ENCODE peak calls at places on chromosomes 5 and 9, in nine cellular contexts. One of them, this sample, is unnamed.
A peak's percentile ranks its signal among the peaks of the same experiment; 100 is the strongest.

GRCh38 chr5:67409342-67409741 is 212.7 kb upstream of the CD180 start:
- DNase-seq in AG04450: no peak
- DNase-seq in activated CD4-positive, CD25-positive, alpha-beta regulatory T cell treated with anti-CD3 and anti-CD28 coated beads, Interleukin-2, amount 50 U/mL, for 72 hours: no peak
- DNase-seq in heart right ventricle: no peak
- DNase-seq in iris pigment epithelial cell: no peak
- DNase-seq in uterus: no peak
- DNase-seq in NAMALWA: no peak
- DNase-seq in activated T-helper 9 cell treated with anti-CD3 and anti-CD28 coated beads, Interleukin-2, amount 50 U/mL, for 16 hours: no peak
- DNase-seq in effector CD4-positive, alpha-beta T cell: no peak
- DNase-seq in this sample: no peak

GRCh38 chr5:3656803-3657202 is 61.2 kb downstream of the IRX1 start:
- DNase-seq in heart right ventricle: no peak
- DNase-seq in AG04450: no peak
- DNase-seq in activated T-helper 9 cell treated with anti-CD3 and anti-CD28 coated beads, Interleukin-2, amount 50 U/mL, for 16 hours: no peak
- DNase-seq in iris pigment epithelial cell: no peak
- DNase-seq in uterus: no peak
- DNase-seq in NAMALWA: no peak
- DNase-seq in effector CD4-positive, alpha-beta T cell: no peak
- DNase-seq in activated CD4-positive, CD25-positive, alpha-beta regulatory T cell treated with anti-CD3 and anti-CD28 coated beads, Interleukin-2, amount 50 U/mL, for 72 hours: no peak
- DNase-seq in this sample: no peak

GRCh38 chr9:116149844-116150243 is 3.7 kb upstream of the PAPPA start:
- DNase-seq in AG04450: no peak
- DNase-seq in NAMALWA: peak; percentile 53
- DNase-seq in uterus: no peak
- DNase-seq in activated T-helper 9 cell treated with anti-CD3 and anti-CD28 coated beads, Interleukin-2, amount 50 U/mL, for 16 hours: no peak
- DNase-seq in activated CD4-positive, CD25-positive, alpha-beta regulatory T cell treated with anti-CD3 and anti-CD28 coated beads, Interleukin-2, amount 50 U/mL, for 72 hours: no peak
- DNase-seq in iris pigment epithelial cell: peak; percentile 59
- DNase-seq in effector CD4-positive, alpha-beta T cell: no peak
- DNase-seq in heart right ventricle: no peak
- DNase-seq in this sample: no peak

GRCh38 chr5:159629158-159629557 is 287.1 kb upstream of the ADRA1B start:
- DNase-seq in activated CD4-positive, CD25-positive, alpha-beta regulatory T cell treated with anti-CD3 and anti-CD28 coated beads, Interleukin-2, amount 50 U/mL, for 72 hours: no peak
- DNase-seq in uterus: no peak
- DNase-seq in iris pigment epithelial cell: no peak
- DNase-seq in heart right ventricle: no peak
- DNase-seq in effector CD4-positive, alpha-beta T cell: no peak
- DNase-seq in activated T-helper 9 cell treated with anti-CD3 and anti-CD28 coated beads, Interleukin-2, amount 50 U/mL, for 16 hours: no peak
- DNase-seq in NAMALWA: no peak
- DNase-seq in AG04450: no peak
- DNase-seq in this sample: no peak

GRCh38 chr5:1341863-1342262 is 3.0 kb downstream of the CLPTM1L start:
- DNase-seq in activated T-helper 9 cell treated with anti-CD3 and anti-CD28 coated beads, Interleukin-2, amount 50 U/mL, for 16 hours: no peak
- DNase-seq in effector CD4-positive, alpha-beta T cell: no peak
- DNase-seq in iris pigment epithelial cell: no peak
- DNase-seq in AG04450: no peak
- DNase-seq in heart right ventricle: no peak
- DNase-seq in NAMALWA: no peak
- DNase-seq in uterus: no peak
- DNase-seq in activated CD4-positive, CD25-positive, alpha-beta regulatory T cell treated with anti-CD3 and anti-CD28 coated beads, Interleukin-2, amount 50 U/mL, for 72 hours: no peak
- DNase-seq in this sample: no peak

GRCh38 chr9:37295796-37296195 is 126.7 kb upstream of the GRHPR start:
- DNase-seq in uterus: no peak
- DNase-seq in iris pigment epithelial cell: no peak
- DNase-seq in activated T-helper 9 cell treated with anti-CD3 and anti-CD28 coated beads, Interleukin-2, amount 50 U/mL, for 16 hours: no peak
- DNase-seq in activated CD4-positive, CD25-positive, alpha-beta regulatory T cell treated with anti-CD3 and anti-CD28 coated beads, Interleukin-2, amount 50 U/mL, for 72 hours: no peak
- DNase-seq in effector CD4-positive, alpha-beta T cell: no peak
- DNase-seq in heart right ventricle: no peak
- DNase-seq in AG04450: no peak
- DNase-seq in NAMALWA: peak; percentile 75
- DNase-seq in this sample: no peak

GRCh38 chr9:105138306-105138801 is 106.1 kb upstream of the SLC44A1 start:
- DNase-seq in heart right ventricle: peak; percentile 27
- DNase-seq in activated T-helper 9 cell treated with anti-CD3 and anti-CD28 coated beads, Interleukin-2, amount 50 U/mL, for 16 hours: no peak
- DNase-seq in NAMALWA: no peak
- DNase-seq in uterus: peak; percentile 28
- DNase-seq in iris pigment epithelial cell: peak; percentile 34
- DNase-seq in effector CD4-positive, alpha-beta T cell: no peak
- DNase-seq in activated CD4-positive, CD25-positive, alpha-beta regulatory T cell treated with anti-CD3 and anti-CD28 coated beads, Interleukin-2, amount 50 U/mL, for 72 hours: no peak
- DNase-seq in AG04450: no peak
- DNase-seq in this sample: peak; percentile 46

GRCh38 chr5:138338411-138339085 is 482 bp downstream of the FAM53C start:
- DNase-seq in AG04450: no peak
- DNase-seq in heart right ventricle: no peak
- DNase-seq in activated T-helper 9 cell treated with anti-CD3 and anti-CD28 coated beads, Interleukin-2, amount 50 U/mL, for 16 hours: no peak
- DNase-seq in activated CD4-positive, CD25-positive, alpha-beta regulatory T cell treated with anti-CD3 and anti-CD28 coated beads, Interleukin-2, amount 50 U/mL, for 72 hours: no peak
- DNase-seq in iris pigment epithelial cell: no peak
- DNase-seq in NAMALWA: no peak
- DNase-seq in uterus: no peak
- DNase-seq in effector CD4-positive, alpha-beta T cell: no peak
- DNase-seq in this sample: no peak

GRCh38 chr5:640461-641330 is 28.6 kb downstream of the CEP72 start:
- DNase-seq in AG04450: no peak
- DNase-seq in heart right ventricle: peak; percentile 1
- DNase-seq in activated T-helper 9 cell treated with anti-CD3 and anti-CD28 coated beads, Interleukin-2, amount 50 U/mL, for 16 hours: no peak
- DNase-seq in uterus: no peak
- DNase-seq in NAMALWA: no peak
- DNase-seq in effector CD4-positive, alpha-beta T cell: no peak
- DNase-seq in iris pigment epithelial cell: no peak
- DNase-seq in activated CD4-positive, CD25-positive, alpha-beta regulatory T cell treated with anti-CD3 and anti-CD28 coated beads, Interleukin-2, amount 50 U/mL, for 72 hours: no peak
- DNase-seq in this sample: no peak

GRCh38 chr9:91436841-91437240 is 13.2 kb upstream of the NFIL3 start:
- DNase-seq in activated T-helper 9 cell treated with anti-CD3 and anti-CD28 coated beads, Interleukin-2, amount 50 U/mL, for 16 hours: no peak
- DNase-seq in effector CD4-positive, alpha-beta T cell: no peak
- DNase-seq in NAMALWA: no peak
- DNase-seq in uterus: no peak
- DNase-seq in activated CD4-positive, CD25-positive, alpha-beta regulatory T cell treated with anti-CD3 and anti-CD28 coated beads, Interleukin-2, amount 50 U/mL, for 72 hours: no peak
- DNase-seq in heart right ventricle: no peak
- DNase-seq in iris pigment epithelial cell: no peak
- DNase-seq in AG04450: no peak
- DNase-seq in this sample: no peak

GRCh38 chr5:154753792-154754191 is 1.4 kb upstream of the LARP1 start:
- DNase-seq in uterus: peak; percentile 91
- DNase-seq in effector CD4-positive, alpha-beta T cell: no peak
- DNase-seq in AG04450: peak; percentile 87
- DNase-seq in NAMALWA: no peak
- DNase-seq in iris pigment epithelial cell: peak; percentile 96
- DNase-seq in heart right ventricle: peak; percentile 74
- DNase-seq in activated CD4-positive, CD25-positive, alpha-beta regulatory T cell treated with anti-CD3 and anti-CD28 coated beads, Interleukin-2, amount 50 U/mL, for 72 hours: no peak
- DNase-seq in activated T-helper 9 cell treated with anti-CD3 and anti-CD28 coated beads, Interleukin-2, amount 50 U/mL, for 16 hours: no peak
- DNase-seq in this sample: peak; percentile 15

GRCh38 chr5:119400248-119400647 is 44.4 kb downstream of the TNFAIP8 start:
- DNase-seq in activated T-helper 9 cell treated with anti-CD3 and anti-CD28 coated beads, Interleukin-2, amount 50 U/mL, for 16 hours: no peak
- DNase-seq in uterus: peak; percentile 28
- DNase-seq in heart right ventricle: no peak
- DNase-seq in effector CD4-positive, alpha-beta T cell: no peak
- DNase-seq in iris pigment epithelial cell: no peak
- DNase-seq in activated CD4-positive, CD25-positive, alpha-beta regulatory T cell treated with anti-CD3 and anti-CD28 coated beads, Interleukin-2, amount 50 U/mL, for 72 hours: no peak
- DNase-seq in AG04450: no peak
- DNase-seq in NAMALWA: no peak
- DNase-seq in this sample: peak; percentile 89

GRCh38 chr5:107294151-107294550 is 376.6 kb downstream of the EFNA5 start:
- DNase-seq in activated CD4-positive, CD25-positive, alpha-beta regulatory T cell treated with anti-CD3 and anti-CD28 coated beads, Interleukin-2, amount 50 U/mL, for 72 hours: no peak
- DNase-seq in effector CD4-positive, alpha-beta T cell: no peak
- DNase-seq in uterus: no peak
- DNase-seq in heart right ventricle: no peak
- DNase-seq in NAMALWA: peak; percentile 60
- DNase-seq in activated T-helper 9 cell treated with anti-CD3 and anti-CD28 coated beads, Interleukin-2, amount 50 U/mL, for 16 hours: no peak
- DNase-seq in iris pigment epithelial cell: no peak
- DNase-seq in AG04450: no peak
- DNase-seq in this sample: no peak